ENCODE peak calls at places on chromosomes 6 and 20, in ten cellular contexts. L is brain microvascular endothelial cell, S is PC-3, K is esophagus squamous epithelium, M is suprapubic skin, W is cardiac fibroblast, D is right atrium auricular region, V is psoas muscle, O is heart left ventricle, J is fibroblast of mammary gland. Y is an unnamed sample.
A peak's percentile ranks its signal among the peaks of the same experiment; 100 is the strongest.

GRCh38 chr20:23782366-23782983 is 31.7 kb upstream of the CST1 start:
- DNase-seq in K (no peak), L (peak; percentile 39), V (no peak), J (peak; percentile 38), W (peak; percentile 29), M (no peak), S (peak; percentile 68), D (no peak), O (no peak), Y (no peak)

GRCh38 chr20:17933711-17934110 is 34.9 kb downstream of the SNX5 start:
- DNase-seq in K (no peak), M (no peak), J (no peak), V (no peak), S (no peak), W (no peak), O (no peak), D (no peak), L (no peak), Y (no peak)

GRCh38 chr20:35503841-35504460 is 25.5 kb downstream of the C20orf173 start:
- DNase-seq in K (no peak), V (peak; percentile 26), J (no peak), M (no peak), S (no peak), W (peak; percentile 44), O (peak; percentile 54), D (no peak), L (no peak), Y (no peak)

GRCh38 chr6:78749326-78749725 is 118.0 kb upstream of the IRAK1BP1 start:
- DNase-seq in V (no peak), L (no peak), J (peak; percentile 57), S (peak; percentile 1), D (no peak), O (no peak), M (no peak), K (no peak), W (no peak), Y (no peak)

GRCh38 chr6:157228421-157229218 is 94.7 kb downstream of the TMEM242 start:
- DNase-seq in L (no peak), O (peak; percentile 32), D (peak; percentile 55), S (no peak), W (no peak), M (peak; percentile 62), J (no peak), K (no peak), V (no peak), Y (no peak)

GRCh38 chr6:3410385-3411360 is 46.2 kb downstream of the SLC22A23 start:
- DNase-seq in V (no peak), O (peak; percentile 52), L (peak; percentile 48), S (peak; percentile 73), D (no peak), J (peak; percentile 71), W (peak; percentile 67), K (no peak), M (peak; percentile 59), Y (peak; percentile 20)

GRCh38 chr20:36055145-36055544 is 86.8 kb downstream of the CNBD2 start:
- DNase-seq in L (no peak), V (no peak), K (no peak), J (no peak), W (no peak), M (no peak), O (no peak), D (no peak), S (no peak), Y (no peak)

GRCh38 chr20:23515250-23515939 is 24.5 kb downstream of the CST8 start:
- DNase-seq in S (peak; percentile 9), M (no peak), J (no peak), W (no peak), L (no peak), V (no peak), O (no peak), K (no peak), D (no peak), Y (no peak)

GRCh38 chr6:170004585-170005210 is 253.3 kb downstream of the ERMARD start:
- DNase-seq in L (no peak), K (no peak), M (no peak), O (no peak), W (no peak), J (no peak), D (no peak), V (no peak), S (no peak), Y (no peak)

GRCh38 chr20:57040924-57041323 is 225.5 kb downstream of the BMP7 start:
- DNase-seq in M (peak; percentile 71), L (peak; percentile 51), D (no peak), O (no peak), K (no peak), J (peak; percentile 63), W (peak; percentile 15), V (no peak), S (peak; percentile 68), Y (no peak)

GRCh38 chr6:20416063-20416454 is 14.4 kb downstream of the E2F3 start:
- DNase-seq in V (no peak), K (no peak), L (no peak), W (no peak), S (no peak), J (no peak), O (no peak), D (no peak), M (no peak), Y (no peak)

GRCh38 chr6:46246081-46246480 is 75.3 kb upstream of the ENPP5 start:
- DNase-seq in O (no peak), V (no peak), S (no peak), W (no peak), K (no peak), M (no peak), L (no peak), D (no peak), J (peak; percentile 29), Y (no peak)

GRCh38 chr6:163414367-163415175 is at the start of gene QKI:
- DNase-seq in K (peak; percentile 11), O (peak; percentile 92), S (peak; percentile 69), V (peak; percentile 88), J (peak; percentile 69), D (no peak), L (no peak), W (peak; percentile 88), M (peak; percentile 87), Y (peak; percentile 72)

GRCh38 chr6:9040718-9041117 is 605.4 kb upstream of the SLC35B3 start:
- DNase-seq in S (no peak), O (no peak), L (no peak), J (no peak), D (no peak), W (no peak), V (no peak), M (no peak), K (no peak), Y (no peak)

GRCh38 chr6:9044426-9044825 is 609.1 kb upstream of the SLC35B3 start:
- DNase-seq in K (no peak), W (no peak), O (no peak), M (no peak), D (no peak), S (no peak), L (no peak), J (no peak), V (no peak), Y (no peak)

GRCh38 chr6:9039258-9039657 is 603.9 kb upstream of the SLC35B3 start:
- DNase-seq in W (no peak), M (no peak), O (no peak), L (no peak), K (no peak), D (no peak), J (no peak), V (no peak), S (peak; percentile 14), Y (no peak)
- TF ChIP-seq CTCF in W (no peak), M (no peak), O (no peak), L (peak; percentile 13), K (no peak), D (no peak), J (no peak), V (no peak), S (peak; percentile 36), Y (no peak)

GRCh38 chr6:16130932-16131387 is 2.1 kb downstream of the MYLIP start:
- DNase-seq in J (peak; percentile 77), W (peak; percentile 84), L (peak; percentile 75), K (no peak), O (no peak), V (no peak), D (no peak), S (peak; percentile 72), M (no peak), Y (no peak)

GRCh38 chr6:16128759-16129622 is at the start of gene MYLIP:
- DNase-seq in M (peak; percentile 99), O (peak; percentile 98), K (peak; percentile 85), L (peak; percentile 90), S (peak; percentile 93), V (peak; percentile 98), W (peak; percentile 97), D (peak; percentile 98), J (peak; percentile 68), Y (peak; percentile 96)

GRCh38 chr6:16132909-16133308 is 4.0 kb downstream of the MYLIP start:
- DNase-seq in M (no peak), D (no peak), O (no peak), J (no peak), K (no peak), W (no peak), L (no peak), V (no peak), S (no peak), Y (no peak)

GRCh38 chr6:16129623-16130243 is 847 bp downstream of the MYLIP start:
- DNase-seq in S (peak; percentile 26), D (no peak), L (no peak), W (no peak), M (peak; percentile 75), K (no peak), O (no peak), J (peak; percentile 12), V (peak; percentile 23), Y (no peak)

GRCh38 chr6:16130437-16130891 is 1.6 kb downstream of the MYLIP start:
- DNase-seq in M (no peak), K (no peak), J (no peak), D (no peak), L (no peak), O (no peak), V (no peak), W (no peak), S (peak; percentile 87), Y (no peak)
- TF ChIP-seq CTCF in M (no peak), K (no peak), J (no peak), D (no peak), L (no peak), O (no peak), V (no peak), W (no peak), S (no peak), Y (no peak)

GRCh38 chr6:24357336-24358218 is at the start of gene DCDC2:
- DNase-seq in O (no peak), M (peak; percentile 71), W (peak; percentile 14), D (no peak), K (no peak), S (no peak), J (peak; percentile 2), V (peak; percentile 31), L (no peak), Y (peak; percentile 22)
- TF ChIP-seq CTCF in O (no peak), M (no peak), W (no peak), D (no peak), K (no peak), S (no peak), J (no peak), V (no peak), L (no peak), Y (no peak)

DNA sequence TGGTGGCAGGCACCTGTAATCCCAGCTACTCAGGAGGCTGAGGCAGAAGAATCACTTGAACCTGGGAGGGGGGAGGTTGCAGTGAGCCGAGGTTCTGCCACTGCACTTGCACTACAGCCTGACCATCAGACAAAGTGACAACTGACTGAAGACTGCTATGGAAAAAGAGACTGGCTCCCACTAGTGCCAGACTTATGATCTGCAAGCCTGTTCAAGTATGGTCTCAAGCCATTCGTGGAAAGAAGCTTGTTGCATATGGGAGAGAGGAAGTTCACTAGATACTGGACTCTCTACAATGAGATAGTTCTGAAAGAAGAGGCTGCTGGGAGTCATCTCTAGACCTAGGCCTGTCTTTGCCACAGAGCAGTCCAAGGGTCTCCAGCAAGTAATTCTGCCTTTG is 26.7 kb downstream of the MDN1 start:
- DNase-seq in D (no peak), K (no peak), W (peak; percentile 35), M (no peak), J (peak; percentile 34), L (peak; percentile 50), S (peak; percentile 44), V (no peak), O (no peak), Y (no peak)
- TF ChIP-seq CTCF in D (peak; percentile 50), K (no peak), W (peak; percentile 50), M (peak; percentile 7), J (peak; percentile 45), L (peak; percentile 72), S (peak; percentile 52), V (peak; percentile 40), O (peak; percentile 38), Y (no peak)